ENCODE peak calls at places on chromosomes 11 and 22, in six cellular contexts. K is SK-N-SH; Y is breast epithelium; Z is IMR-90; T is GM12865; A is CD4-positive, alpha-beta T cell. X is an unnamed sample.

GRCh38 chr11:69403556-69404215 is 77.8 kb upstream of the LINC01488 start:
- DNase-seq in A (no peak), T (no peak), Z (peak), Y (no peak), K (no peak), X (peak)

GRCh38 chr22:48254311-48254873 is 1491.9 kb downstream of the TBC1D22A start:
- DNase-seq in Y (no peak), K (no peak), Z (no peak), A (no peak), T (no peak), X (no peak)

GRCh38 chr11:80815752-80816453 is 1375.1 kb upstream of the TENM4 start:
- DNase-seq in T (peak), K (no peak), Y (no peak), Z (no peak), A (no peak), X (no peak)

GRCh38 chr11:64245401-64245796 is 1.3 kb downstream of the PPP1R14B start:
- DNase-seq in T (peak), K (no peak), A (no peak), Y (no peak), Z (no peak), X (no peak)

GRCh38 chr11:106344392-106344791 is 266.9 kb downstream of the AASDHPPT start:
- DNase-seq in A (no peak), K (no peak), Z (peak), Y (no peak), T (no peak), X (peak)

GRCh38 chr22:36584666-36585065 is 55.7 kb upstream of the EIF3D start:
- DNase-seq in A (no peak), Y (no peak), Z (no peak), T (no peak), K (no peak), X (no peak)

GRCh38 chr11:46679252-46680163 is 20.9 kb downstream of the ARHGAP1 start:
- DNase-seq in K (no peak), Z (no peak), T (no peak), Y (no peak), A (no peak), X (no peak)

GRCh38 chr11:74282421-74282820 is 29.0 kb downstream of the P4HA3 start:
- DNase-seq in T (no peak), K (no peak), A (no peak), Z (no peak), Y (no peak), X (no peak)

GRCh38 chr22:48894804-48895250 is 932.8 kb downstream of the BRD1 start:
- DNase-seq in Y (no peak), T (no peak), A (no peak), Z (no peak), K (no peak), X (no peak)

GRCh38 chr22:25048659-25049657 is 96.4 kb downstream of the KIAA1671 start:
- DNase-seq in T (peak), A (peak), Z (peak), K (peak), Y (peak), X (peak)

GRCh38 chr11:43511959-43512358 is 153.2 kb downstream of the TTC17 start:
- DNase-seq in Z (no peak), T (no peak), Y (no peak), A (no peak), K (no peak), X (no peak)

GRCh38 chr11:94193288-94193687 is 64.6 kb downstream of the PANX1 start:
- DNase-seq in Y (no peak), A (no peak), T (no peak), K (no peak), Z (peak), X (peak)

GRCh38 chr11:72625746-72626636 is 48.2 kb downstream of the PDE2A start:
- DNase-seq in A (no peak), Z (peak), K (peak), Y (peak), T (no peak), X (peak)

GRCh38 chr22:46219650-46220049 is 30.4 kb downstream of the CDPF1 start:
- DNase-seq in Z (no peak), T (peak), K (no peak), A (no peak), Y (no peak), X (no peak)

GRCh38 chr22:45738206-45738605 is 66.6 kb downstream of the ATXN10 start:
- DNase-seq in T (no peak), Z (peak), K (no peak), Y (no peak), A (no peak), X (peak)

GRCh38 chr11:112195906-112196305 is 20.6 kb downstream of the BCO2 start:
- DNase-seq in T (no peak), Z (no peak), A (no peak), K (no peak), Y (no peak), X (peak)

DNA sequence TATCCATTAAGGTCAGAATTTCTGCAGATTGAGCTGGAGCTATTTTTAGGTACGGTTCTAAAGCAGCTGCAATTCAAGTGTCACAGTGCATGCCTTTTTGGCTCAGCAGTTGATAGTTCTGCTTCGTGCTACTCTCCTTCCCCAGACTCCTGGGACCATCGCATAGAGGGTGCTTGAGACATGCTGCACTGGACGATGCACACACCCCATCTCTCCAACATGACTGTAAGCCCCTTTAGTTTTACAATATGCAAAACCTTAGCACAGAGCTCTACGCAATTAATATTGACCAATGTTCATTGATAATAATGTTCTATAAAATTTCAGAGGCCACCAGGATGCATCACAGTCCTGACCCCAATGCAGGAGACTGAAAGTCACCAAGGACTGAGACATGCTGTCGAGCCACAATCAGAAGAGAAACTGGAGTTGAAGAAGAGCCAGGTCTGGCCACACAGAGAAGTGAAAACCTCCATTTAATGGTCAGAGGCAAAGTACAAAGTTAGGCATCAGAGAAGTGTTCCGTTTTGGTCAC is 120.9 kb upstream of the ZC3H12C start:
- DNase-seq in T (peak), Z (peak), K (no peak), A (no peak), Y (no peak), X (no peak)
- TF ChIP-seq CTCF in T (no peak), Z (no peak), K (no peak), A (no peak), Y (no peak), X (no peak)

GRCh38 chr11:132464939-132465338 is 1067.4 kb downstream of the OPCML start:
- DNase-seq in T (no peak), A (no peak), K (no peak), Z (no peak), Y (no peak), X (no peak)
- TF ChIP-seq CTCF in T (no peak), A (no peak), K (peak), Z (no peak), Y (no peak), X (no peak)

GRCh38 chr22:21824439-21824912 is 43.0 kb downstream of the MAPK1 start:
- DNase-seq in Y (no peak), A (no peak), Z (no peak), K (no peak), T (peak), X (no peak)

GRCh38 chr22:21828268-21828638 is 39.2 kb downstream of the MAPK1 start:
- DNase-seq in Z (peak), A (no peak), T (no peak), K (no peak), Y (no peak), X (no peak)

GRCh38 chr22:21829523-21829922 is 37.9 kb downstream of the MAPK1 start:
- DNase-seq in Z (peak), K (no peak), Y (no peak), T (no peak), A (no peak), X (no peak)

GRCh38 chr22:21826204-21826603 is 41.2 kb downstream of the MAPK1 start:
- DNase-seq in K (no peak), Y (no peak), T (no peak), Z (no peak), A (no peak), X (no peak)

GRCh38 chr22:21827628-21828267 is 39.7 kb downstream of the MAPK1 start:
- DNase-seq in K (no peak), Z (no peak), A (no peak), Y (no peak), T (no peak), X (no peak)
- TF ChIP-seq CTCF in K (no peak), Z (no peak), A (no peak), Y (no peak), T (no peak), X (no peak)

DNA sequence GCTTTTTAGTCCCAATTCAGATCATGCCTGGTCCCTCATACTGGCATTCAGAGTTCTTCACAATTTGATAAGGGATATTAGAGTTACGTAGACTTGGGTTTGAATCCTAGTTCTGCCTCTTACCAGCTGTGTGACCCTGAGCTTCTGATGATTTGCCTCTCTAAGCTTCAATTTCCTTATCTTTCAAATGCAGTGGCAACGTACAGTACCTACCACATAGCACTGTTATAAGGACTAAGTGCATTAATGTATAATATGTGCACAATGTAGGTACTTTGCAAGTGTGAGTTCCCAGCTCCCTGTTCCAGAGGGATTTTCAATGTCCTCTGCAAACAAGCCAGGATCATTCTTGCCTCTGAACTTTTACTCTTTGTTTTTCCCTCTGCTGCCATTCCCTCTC is 7.3 kb downstream of the RHOG start:
- DNase-seq in Y (no peak), K (no peak), Z (no peak), A (no peak), T (no peak), X (no peak)
- TF ChIP-seq CTCF in Y (no peak), K (no peak), Z (no peak), A (no peak), T (no peak), X (no peak)

DNA sequence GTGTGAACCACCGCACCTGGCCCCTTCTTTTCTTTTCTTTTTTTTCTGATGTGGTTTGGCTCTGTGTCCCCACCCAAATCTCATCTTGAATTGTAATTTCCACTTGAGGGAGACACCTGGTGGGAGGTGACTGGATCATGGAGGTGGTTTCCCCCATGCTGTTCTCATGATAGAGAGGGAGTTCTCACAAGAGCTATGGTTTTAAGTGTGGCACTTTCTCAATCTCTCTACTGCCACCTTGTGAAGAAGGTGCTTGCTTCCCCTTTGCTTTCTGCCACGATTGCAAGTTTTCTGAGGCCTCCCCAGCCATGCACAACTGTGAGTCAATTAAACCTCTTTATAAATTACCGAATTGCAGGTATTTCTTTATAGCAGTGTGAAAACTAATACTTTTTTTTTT is 4.9 kb upstream of the TCN2 start:
- DNase-seq in A (no peak), K (no peak), T (peak), Z (peak), Y (no peak), X (peak)
- TF ChIP-seq CTCF in A (no peak), K (peak), T (peak), Z (peak), Y (no peak), X (peak)

GRCh38 chr22:24001314-24001713 is 3.9 kb downstream of the GSTT4 start:
- DNase-seq in Z (no peak), A (no peak), T (no peak), Y (no peak), K (peak), X (no peak)
- TF ChIP-seq CTCF in Z (no peak), A (no peak), T (no peak), Y (no peak), K (no peak), X (no peak)

GRCh38 chr11:96242971-96243647 is 99.9 kb downstream of the MAML2 start:
- DNase-seq in T (peak), K (peak), Z (peak), Y (peak), A (peak), X (peak)

GRCh38 chr11:96242191-96242845 is 100.7 kb downstream of the MAML2 start:
- DNase-seq in T (no peak), A (no peak), Y (no peak), Z (no peak), K (no peak), X (peak)

GRCh38 chr11:96237759-96238158 is 105.2 kb downstream of the MAML2 start:
- DNase-seq in T (no peak), A (no peak), K (no peak), Y (no peak), Z (no peak), X (no peak)

GRCh38 chr11:96238563-96239166 is 104.3 kb downstream of the MAML2 start:
- DNase-seq in Z (peak), A (no peak), Y (no peak), T (no peak), K (no peak), X (peak)

DNA sequence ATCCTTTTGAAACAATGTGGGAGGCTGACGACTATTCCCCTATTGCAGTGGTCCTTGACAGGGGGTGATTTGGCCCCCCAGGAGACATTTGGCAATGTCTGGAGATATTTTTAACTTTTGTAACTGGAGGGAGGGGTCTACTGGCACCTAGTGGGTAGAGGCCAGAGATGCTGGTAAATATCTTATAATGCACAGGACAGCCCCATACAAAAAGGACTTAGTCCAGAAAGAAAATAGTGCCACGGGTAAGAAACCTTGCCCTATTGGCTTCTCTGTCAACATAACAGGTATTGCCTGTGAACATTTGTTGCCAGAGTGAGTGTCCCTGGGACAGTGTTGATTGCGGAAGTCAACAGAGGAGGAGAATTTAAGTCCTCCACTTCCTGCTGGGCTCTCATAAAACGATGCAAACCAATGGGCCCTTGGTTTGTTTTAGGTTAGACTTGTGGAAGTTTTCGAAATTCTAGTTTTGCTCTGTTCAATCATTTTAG is 101.6 kb downstream of the MAML2 start:
- DNase-seq in A (no peak), K (no peak), T (no peak), Y (no peak), Z (no peak), X (no peak)
- TF ChIP-seq CTCF in A (no peak), K (peak), T (no peak), Y (no peak), Z (peak), X (peak)